ENCODE peak calls at places on chromosomes 4 and X, in ten cellular contexts. U, E, V, X, R, B, Z, H, N and K are unnamed samples.

GRCh38 chr4:72218953-72219352 is 187.2 kb downstream of the NPFFR2 start:
- DNase-seq in R (no peak), E (no peak), U (peak), N (no peak), X (no peak), B (no peak), H (no peak), Z (no peak), V (no peak), K (no peak)

GRCh38 chrX:133414399-133415275 is 652 bp downstream of the GPC4 start:
- DNase-seq in H (no peak), X (no peak), U (no peak), R (peak), N (no peak), B (peak), V (no peak), E (peak), Z (no peak), K (no peak)

GRCh38 chrX:112694811-112695210 is 15.1 kb upstream of the LHFPL1 start:
- DNase-seq in B (no peak), R (no peak), N (no peak), V (no peak), Z (no peak), U (no peak), H (no peak), X (no peak), E (no peak), K (no peak)

GRCh38 chr4:3718462-3718861 is 47.7 kb upstream of the ADRA2C start:
- DNase-seq in R (no peak), U (no peak), N (no peak), B (no peak), E (no peak), X (no peak), V (no peak), Z (no peak), H (no peak), K (no peak)

GRCh38 chr4:27381806-27382205 is 521.2 kb downstream of the STIM2 start:
- DNase-seq in U (no peak), E (no peak), X (no peak), Z (no peak), B (no peak), V (no peak), R (no peak), H (no peak), N (no peak), K (no peak)

GRCh38 chr4:74886490-74886889 is 46.4 kb upstream of the PARM1 start:
- DNase-seq in H (no peak), R (peak), Z (peak), N (peak), E (no peak), X (peak), U (peak), V (no peak), B (no peak), K (no peak)

GRCh38 chr4:137755033-137755471 is 222.8 kb upstream of the PCDH18 start:
- DNase-seq in N (peak), H (no peak), E (no peak), R (no peak), B (no peak), X (peak), U (no peak), V (no peak), Z (no peak), K (no peak)

GRCh38 chr4:8219236-8219635 is 20.1 kb downstream of the SH3TC1 start:
- DNase-seq in U (no peak), H (no peak), V (no peak), E (no peak), B (no peak), R (no peak), X (no peak), N (no peak), Z (no peak), K (no peak)

GRCh38 chr4:94036964-94037363 is 170.7 kb upstream of the SMARCAD1 start:
- DNase-seq in H (no peak), E (no peak), N (peak), U (no peak), Z (no peak), X (peak), B (no peak), V (no peak), R (no peak), K (no peak)

GRCh38 chr4:617644-618330 is 7.6 kb upstream of the PDE6B start:
- DNase-seq in Z (no peak), R (no peak), N (no peak), V (no peak), X (no peak), E (peak), B (no peak), H (no peak), U (no peak), K (no peak)

GRCh38 chrX:39261446-39262147 is 460.3 kb downstream of the MID1IP1 start:
- DNase-seq in B (no peak), H (no peak), N (peak), V (no peak), U (peak), Z (peak), E (no peak), X (peak), R (peak), K (no peak)

GRCh38 chr4:104487105-104487504 is 7.6 kb downstream of the CXXC4 start:
- DNase-seq in U (no peak), R (no peak), V (no peak), B (no peak), H (no peak), E (peak), N (no peak), Z (peak), X (no peak), K (no peak)

GRCh38 chr4:155734065-155734464 is 24.8 kb upstream of the GUCY1B1 start:
- DNase-seq in H (no peak), Z (peak), R (no peak), B (no peak), V (no peak), X (no peak), E (no peak), U (no peak), N (no peak), K (no peak)

GRCh38 chrX:139905041-139905440 is 27.8 kb downstream of the ATP11C start:
- DNase-seq in U (no peak), X (no peak), E (no peak), Z (no peak), B (no peak), V (no peak), N (no peak), R (peak), H (no peak), K (no peak)

GRCh38 chr4:150205016-150205415 is 126.8 kb downstream of the DCLK2 start:
- DNase-seq in X (no peak), U (no peak), V (no peak), R (no peak), E (no peak), Z (no peak), B (no peak), H (no peak), N (no peak), K (no peak)

GRCh38 chr4:137025484-137026059 is 506.7 kb downstream of the PCDH18 start:
- DNase-seq in U (no peak), V (no peak), R (no peak), B (no peak), E (no peak), H (no peak), Z (no peak), X (no peak), N (no peak), K (no peak)

GRCh38 chrX:51891821-51892551 is 1.4 kb upstream of the MAGED1 start:
- DNase-seq in X (peak), U (peak), Z (no peak), V (no peak), N (no peak), R (peak), H (no peak), B (peak), E (no peak), K (no peak)

GRCh38 chrX:124194903-124195302 is 137.6 kb upstream of the TEX13D start:
- DNase-seq in U (no peak), V (no peak), Z (no peak), H (no peak), X (peak), N (no peak), E (no peak), R (no peak), B (no peak), K (no peak)

GRCh38 chrX:81390244-81390643 is 188.3 kb downstream of the SH3BGRL start:
- DNase-seq in H (no peak), E (no peak), N (no peak), R (no peak), Z (no peak), V (no peak), B (no peak), U (no peak), X (no peak), K (no peak)

GRCh38 chr4:151432654-151433053 is 23.7 kb downstream of the FHIP1A start:
- DNase-seq in U (no peak), X (no peak), B (no peak), E (no peak), V (no peak), Z (no peak), H (no peak), N (no peak), R (no peak), K (no peak)